ENCODE peak calls at places on chromosome X, in four cellular contexts. E, R, S and T are unnamed samples.

GRCh38 chrX:50967734-50968133 is 57.2 kb downstream of the BMP15 start:
- DNase-seq in R (no peak), E (no peak), S (peak; percentile 2), T (no peak)

GRCh38 chrX:123728554-123728953 is 4.3 kb downstream of the THOC2 start:
- DNase-seq in R (no peak), E (no peak), S (no peak), T (no peak)

GRCh38 chrX:129980043-129980442 is 2.4 kb upstream of the BCORL1 start:
- DNase-seq in S (no peak), R (no peak), E (no peak), T (no peak)

GRCh38 chrX:81082649-81083048 is 119.1 kb downstream of the HMGN5 start:
- DNase-seq in R (no peak), S (no peak), E (no peak), T (no peak)

GRCh38 chrX:123860506-123860840 is 620 bp downstream of the XIAP start:
- DNase-seq in R (peak; percentile 61), S (peak; percentile 76), E (no peak), T (no peak)

GRCh38 chrX:19846995-19847790 is 40.2 kb downstream of the SH3KBP1 start:
- DNase-seq in E (no peak), R (no peak), S (peak; percentile 87), T (peak; percentile 62)

GRCh38 chrX:139930923-139931645 is 1.8 kb downstream of the ATP11C start:
- DNase-seq in R (peak; percentile 1), E (peak; percentile 20), S (peak; percentile 29), T (no peak)

GRCh38 chrX:68832101-68832416 is 3.2 kb downstream of the EFNB1 start:
- DNase-seq in S (peak; percentile 76), R (peak; percentile 17), E (no peak), T (peak; percentile 69)